ENCODE peak calls at places on chromosome 16, in ten cellular contexts. One of them, this sample, is unnamed.

GRCh38 chr16:2715519-2715918 is 4.5 kb downstream of the PRSS27 start:
- DNase-seq in psoas muscle: peak
- DNase-seq in AG10803: peak
- DNase-seq in fibroblast of pulmonary artery: peak
- DNase-seq in fibroblast of lung: peak
- DNase-seq in A549: no peak
- DNase-seq in fibroblast of mammary gland: peak
- DNase-seq in kidney: peak
- DNase-seq in mesothelial cell of epicardium: peak
- DNase-seq in neural crest cell: peak
- DNase-seq in this sample: no peak

GRCh38 chr16:29911676-29912010 is 11.4 kb downstream of the ASPHD1 start:
- DNase-seq in psoas muscle: no peak
- DNase-seq in AG10803: no peak
- DNase-seq in fibroblast of pulmonary artery: no peak
- DNase-seq in fibroblast of lung: no peak
- DNase-seq in A549: no peak
- DNase-seq in fibroblast of mammary gland: no peak
- DNase-seq in kidney: no peak
- DNase-seq in mesothelial cell of epicardium: no peak
- DNase-seq in neural crest cell: no peak
- DNase-seq in this sample: no peak

GRCh38 chr16:66905633-66906539 is 12.8 kb downstream of the CDH16 start:
- DNase-seq in psoas muscle: no peak
- DNase-seq in AG10803: no peak
- DNase-seq in fibroblast of pulmonary artery: no peak
- DNase-seq in fibroblast of lung: no peak
- DNase-seq in A549: no peak
- DNase-seq in fibroblast of mammary gland: no peak
- DNase-seq in kidney: peak
- DNase-seq in mesothelial cell of epicardium: peak
- DNase-seq in neural crest cell: no peak
- DNase-seq in this sample: no peak

GRCh38 chr16:75188832-75189477 is 18.0 kb downstream of the CTRB2 start:
- DNase-seq in psoas muscle: no peak
- DNase-seq in AG10803: no peak
- DNase-seq in fibroblast of pulmonary artery: no peak
- DNase-seq in fibroblast of lung: no peak
- DNase-seq in A549: no peak
- DNase-seq in fibroblast of mammary gland: no peak
- DNase-seq in kidney: no peak
- DNase-seq in mesothelial cell of epicardium: no peak
- DNase-seq in neural crest cell: no peak
- DNase-seq in this sample: no peak

GRCh38 chr16:49036126-49036525 is 245.5 kb downstream of the CBLN1 start:
- DNase-seq in psoas muscle: no peak
- DNase-seq in AG10803: no peak
- DNase-seq in fibroblast of pulmonary artery: no peak
- DNase-seq in fibroblast of lung: no peak
- DNase-seq in A549: no peak
- DNase-seq in fibroblast of mammary gland: no peak
- DNase-seq in kidney: no peak
- DNase-seq in mesothelial cell of epicardium: no peak
- DNase-seq in neural crest cell: no peak
- DNase-seq in this sample: no peak

GRCh38 chr16:55252577-55252976 is 71.4 kb upstream of the IRX6 start:
- DNase-seq in psoas muscle: no peak
- DNase-seq in AG10803: no peak
- DNase-seq in fibroblast of pulmonary artery: no peak
- DNase-seq in fibroblast of lung: no peak
- DNase-seq in A549: no peak
- DNase-seq in fibroblast of mammary gland: no peak
- DNase-seq in kidney: no peak
- DNase-seq in mesothelial cell of epicardium: no peak
- DNase-seq in neural crest cell: no peak
- DNase-seq in this sample: no peak

GRCh38 chr16:22161999-22162657 is at the start of gene SDR42E2:
- DNase-seq in psoas muscle: no peak
- DNase-seq in AG10803: no peak
- DNase-seq in fibroblast of pulmonary artery: no peak
- DNase-seq in fibroblast of lung: no peak
- DNase-seq in A549: peak
- DNase-seq in fibroblast of mammary gland: no peak
- DNase-seq in kidney: no peak
- DNase-seq in mesothelial cell of epicardium: no peak
- DNase-seq in neural crest cell: no peak
- DNase-seq in this sample: no peak

GRCh38 chr16:30005341-30006094 is 5.3 kb downstream of the DOC2A start:
- DNase-seq in psoas muscle: no peak
- DNase-seq in AG10803: peak
- DNase-seq in fibroblast of pulmonary artery: peak
- DNase-seq in fibroblast of lung: peak
- DNase-seq in A549: peak
- DNase-seq in fibroblast of mammary gland: peak
- DNase-seq in kidney: peak
- DNase-seq in mesothelial cell of epicardium: no peak
- DNase-seq in neural crest cell: peak
- DNase-seq in this sample: peak

GRCh38 chr16:60452646-60453045 is 1583.6 kb downstream of the CDH8 start:
- DNase-seq in psoas muscle: no peak
- DNase-seq in AG10803: no peak
- DNase-seq in fibroblast of pulmonary artery: no peak
- DNase-seq in fibroblast of lung: no peak
- DNase-seq in A549: no peak
- DNase-seq in fibroblast of mammary gland: no peak
- DNase-seq in kidney: no peak
- DNase-seq in mesothelial cell of epicardium: no peak
- DNase-seq in neural crest cell: no peak
- DNase-seq in this sample: no peak

GRCh38 chr16:57091990-57092785 is at the start of gene CPNE2:
- DNase-seq in psoas muscle: peak
- DNase-seq in AG10803: peak
- DNase-seq in fibroblast of pulmonary artery: peak
- DNase-seq in fibroblast of lung: peak
- DNase-seq in A549: peak
- DNase-seq in fibroblast of mammary gland: peak
- DNase-seq in kidney: peak
- DNase-seq in mesothelial cell of epicardium: peak
- DNase-seq in neural crest cell: peak
- DNase-seq in this sample: no peak

GRCh38 chr16:64184156-64184555 is 937.7 kb downstream of the CDH11 start:
- DNase-seq in psoas muscle: no peak
- DNase-seq in AG10803: peak
- DNase-seq in fibroblast of pulmonary artery: no peak
- DNase-seq in fibroblast of lung: peak
- DNase-seq in A549: no peak
- DNase-seq in fibroblast of mammary gland: peak
- DNase-seq in kidney: no peak
- DNase-seq in mesothelial cell of epicardium: no peak
- DNase-seq in neural crest cell: no peak
- DNase-seq in this sample: no peak

GRCh38 chr16:11972128-11972527 is 4.4 kb upstream of the SNX29 start:
- DNase-seq in psoas muscle: no peak
- DNase-seq in AG10803: no peak
- DNase-seq in fibroblast of pulmonary artery: peak
- DNase-seq in fibroblast of lung: no peak
- DNase-seq in A549: no peak
- DNase-seq in fibroblast of mammary gland: peak
- DNase-seq in kidney: peak
- DNase-seq in mesothelial cell of epicardium: no peak
- DNase-seq in neural crest cell: no peak
- DNase-seq in this sample: no peak

GRCh38 chr16:51852892-51853291 is 694.1 kb downstream of the TOX3 start:
- DNase-seq in psoas muscle: no peak
- DNase-seq in AG10803: no peak
- DNase-seq in fibroblast of pulmonary artery: no peak
- DNase-seq in fibroblast of lung: no peak
- DNase-seq in A549: no peak
- DNase-seq in fibroblast of mammary gland: no peak
- DNase-seq in kidney: no peak
- DNase-seq in mesothelial cell of epicardium: no peak
- DNase-seq in neural crest cell: no peak
- DNase-seq in this sample: no peak

GRCh38 chr16:22969567-22969966 is 155.6 kb downstream of the HS3ST2 start:
- DNase-seq in psoas muscle: no peak
- DNase-seq in AG10803: no peak
- DNase-seq in fibroblast of pulmonary artery: no peak
- DNase-seq in fibroblast of lung: no peak
- DNase-seq in A549: no peak
- DNase-seq in fibroblast of mammary gland: no peak
- DNase-seq in kidney: no peak
- DNase-seq in mesothelial cell of epicardium: no peak
- DNase-seq in neural crest cell: no peak
- DNase-seq in this sample: no peak

GRCh38 chr16:84047626-84048025 is 5.0 kb upstream of the SLC38A8 start:
- DNase-seq in psoas muscle: no peak
- DNase-seq in AG10803: no peak
- DNase-seq in fibroblast of pulmonary artery: no peak
- DNase-seq in fibroblast of lung: no peak
- DNase-seq in A549: no peak
- DNase-seq in fibroblast of mammary gland: no peak
- DNase-seq in kidney: peak
- DNase-seq in mesothelial cell of epicardium: no peak
- DNase-seq in neural crest cell: no peak
- DNase-seq in this sample: no peak

GRCh38 chr16:50711862-50712567 is 18.6 kb downstream of the NOD2 start:
- DNase-seq in psoas muscle: peak
- DNase-seq in AG10803: no peak
- DNase-seq in fibroblast of pulmonary artery: no peak
- DNase-seq in fibroblast of lung: no peak
- DNase-seq in A549: no peak
- DNase-seq in fibroblast of mammary gland: no peak
- DNase-seq in kidney: no peak
- DNase-seq in mesothelial cell of epicardium: no peak
- DNase-seq in neural crest cell: no peak
- DNase-seq in this sample: no peak

GRCh38 chr16:83727018-83727417 is 80.8 kb upstream of the HSBP1 start:
- DNase-seq in psoas muscle: no peak
- DNase-seq in AG10803: peak
- DNase-seq in fibroblast of pulmonary artery: peak
- DNase-seq in fibroblast of lung: peak
- DNase-seq in A549: no peak
- DNase-seq in fibroblast of mammary gland: peak
- DNase-seq in kidney: no peak
- DNase-seq in mesothelial cell of epicardium: no peak
- DNase-seq in neural crest cell: no peak
- DNase-seq in this sample: no peak

GRCh38 chr16:82195917-82196494 is 26.0 kb upstream of the MPHOSPH6 start:
- DNase-seq in psoas muscle: no peak
- DNase-seq in AG10803: peak
- DNase-seq in fibroblast of pulmonary artery: peak
- DNase-seq in fibroblast of lung: peak
- DNase-seq in A549: no peak
- DNase-seq in fibroblast of mammary gland: peak
- DNase-seq in kidney: no peak
- DNase-seq in mesothelial cell of epicardium: no peak
- DNase-seq in neural crest cell: no peak
- DNase-seq in this sample: no peak

GRCh38 chr16:89828199-89828869 is at the start of gene SPIRE2:
- DNase-seq in psoas muscle: peak
- DNase-seq in AG10803: peak
- DNase-seq in fibroblast of pulmonary artery: peak
- DNase-seq in fibroblast of lung: peak
- DNase-seq in A549: no peak
- DNase-seq in fibroblast of mammary gland: peak
- DNase-seq in kidney: peak
- DNase-seq in mesothelial cell of epicardium: peak
- DNase-seq in neural crest cell: peak
- DNase-seq in this sample: no peak

GRCh38 chr16:5036228-5037156 is 2.8 kb upstream of the NAGPA start:
- DNase-seq in psoas muscle: no peak
- DNase-seq in AG10803: no peak
- DNase-seq in fibroblast of pulmonary artery: peak
- DNase-seq in fibroblast of lung: no peak
- DNase-seq in A549: no peak
- DNase-seq in fibroblast of mammary gland: no peak
- DNase-seq in kidney: peak
- DNase-seq in mesothelial cell of epicardium: no peak
- DNase-seq in neural crest cell: no peak
- DNase-seq in this sample: no peak
- TF ChIP-seq CTCF in psoas muscle: no peak
- TF ChIP-seq CTCF in AG10803: no peak
- TF ChIP-seq CTCF in fibroblast of pulmonary artery: no peak
- TF ChIP-seq CTCF in fibroblast of lung: no peak
- TF ChIP-seq CTCF in A549: no peak
- TF ChIP-seq CTCF in fibroblast of mammary gland: no peak
- TF ChIP-seq CTCF in kidney: no peak
- TF ChIP-seq CTCF in mesothelial cell of epicardium: no peak
- TF ChIP-seq CTCF in neural crest cell: no peak
- TF ChIP-seq CTCF in this sample: no peak

DNA sequence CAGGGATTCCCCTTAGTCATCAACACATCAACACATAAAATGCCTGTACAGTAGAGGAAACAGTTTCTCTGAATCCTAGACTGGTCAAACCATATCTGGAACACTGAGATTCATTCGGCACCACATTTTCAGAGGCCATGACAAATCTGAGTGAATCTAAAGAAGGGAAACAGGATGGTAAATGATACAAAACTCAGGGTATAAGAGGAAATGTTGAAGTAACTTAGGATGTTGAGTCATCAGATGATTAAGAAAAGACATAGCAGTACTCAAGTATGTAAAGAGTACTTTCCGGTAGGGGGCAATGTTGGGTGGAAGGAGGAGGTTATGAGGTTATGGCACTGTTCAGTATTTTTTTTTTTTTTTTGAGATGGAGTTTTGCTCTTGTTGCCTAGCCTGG is 358.5 kb upstream of the PMFBP1 start:
- DNase-seq in psoas muscle: no peak
- DNase-seq in AG10803: peak
- DNase-seq in fibroblast of pulmonary artery: peak
- DNase-seq in fibroblast of lung: peak
- DNase-seq in A549: no peak
- DNase-seq in fibroblast of mammary gland: peak
- DNase-seq in kidney: no peak
- DNase-seq in mesothelial cell of epicardium: no peak
- DNase-seq in neural crest cell: no peak
- DNase-seq in this sample: no peak
- TF ChIP-seq CTCF in psoas muscle: no peak
- TF ChIP-seq CTCF in AG10803: peak
- TF ChIP-seq CTCF in fibroblast of pulmonary artery: peak
- TF ChIP-seq CTCF in fibroblast of lung: peak
- TF ChIP-seq CTCF in A549: peak
- TF ChIP-seq CTCF in fibroblast of mammary gland: peak
- TF ChIP-seq CTCF in kidney: no peak
- TF ChIP-seq CTCF in mesothelial cell of epicardium: no peak
- TF ChIP-seq CTCF in neural crest cell: no peak
- TF ChIP-seq CTCF in this sample: no peak

GRCh38 chr16:88060524-88061219 is 109.4 kb downstream of the BANP start:
- DNase-seq in psoas muscle: no peak
- DNase-seq in AG10803: no peak
- DNase-seq in fibroblast of pulmonary artery: no peak
- DNase-seq in fibroblast of lung: no peak
- DNase-seq in A549: no peak
- DNase-seq in fibroblast of mammary gland: no peak
- DNase-seq in kidney: peak
- DNase-seq in mesothelial cell of epicardium: no peak
- DNase-seq in neural crest cell: no peak
- DNase-seq in this sample: no peak
- TF ChIP-seq CTCF in psoas muscle: no peak
- TF ChIP-seq CTCF in AG10803: no peak
- TF ChIP-seq CTCF in fibroblast of pulmonary artery: no peak
- TF ChIP-seq CTCF in fibroblast of lung: no peak
- TF ChIP-seq CTCF in A549: no peak
- TF ChIP-seq CTCF in fibroblast of mammary gland: no peak
- TF ChIP-seq CTCF in kidney: no peak
- TF ChIP-seq CTCF in mesothelial cell of epicardium: no peak
- TF ChIP-seq CTCF in neural crest cell: no peak
- TF ChIP-seq CTCF in this sample: no peak

GRCh38 chr16:78705694-78706093 is 606.2 kb downstream of the WWOX start:
- DNase-seq in psoas muscle: no peak
- DNase-seq in AG10803: peak
- DNase-seq in fibroblast of pulmonary artery: peak
- DNase-seq in fibroblast of lung: peak
- DNase-seq in A549: peak
- DNase-seq in fibroblast of mammary gland: peak
- DNase-seq in kidney: no peak
- DNase-seq in mesothelial cell of epicardium: no peak
- DNase-seq in neural crest cell: no peak
- DNase-seq in this sample: no peak
- TF ChIP-seq CTCF in psoas muscle: peak
- TF ChIP-seq CTCF in AG10803: peak
- TF ChIP-seq CTCF in fibroblast of pulmonary artery: peak
- TF ChIP-seq CTCF in fibroblast of lung: peak
- TF ChIP-seq CTCF in A549: no peak
- TF ChIP-seq CTCF in fibroblast of mammary gland: peak
- TF ChIP-seq CTCF in kidney: peak
- TF ChIP-seq CTCF in mesothelial cell of epicardium: peak
- TF ChIP-seq CTCF in neural crest cell: peak
- TF ChIP-seq CTCF in this sample: no peak